ENCODE peak calls at places on chromosome X, in ten cellular contexts. One of them, this sample, is unnamed.
A peak's percentile ranks its signal among the peaks of the same experiment; 100 is the strongest.

GRCh38 chrX:10749113-10749512 is 128.7 kb upstream of the MID1 start:
- DNase-seq in tibial nerve: no peak
- DNase-seq in mammary epithelial cell: peak; percentile 76
- DNase-seq in MM.1S: no peak
- DNase-seq in heart right ventricle: no peak
- DNase-seq in ovary: no peak
- DNase-seq in prostate gland: no peak
- DNase-seq in suprapubic skin: no peak
- DNase-seq in mucosa of descending colon: no peak
- DNase-seq in PC-3: no peak
- DNase-seq in this sample: no peak

GRCh38 chrX:34918856-34919255 is 23.7 kb upstream of the FAM47B start:
- DNase-seq in tibial nerve: no peak
- DNase-seq in mammary epithelial cell: peak; percentile 39
- DNase-seq in MM.1S: no peak
- DNase-seq in heart right ventricle: peak; percentile 4
- DNase-seq in ovary: no peak
- DNase-seq in prostate gland: peak; percentile 4
- DNase-seq in suprapubic skin: no peak
- DNase-seq in mucosa of descending colon: no peak
- DNase-seq in PC-3: peak; percentile 67
- DNase-seq in this sample: no peak

GRCh38 chrX:11164433-11164832 is 53.3 kb downstream of the HCCS start:
- DNase-seq in tibial nerve: no peak
- DNase-seq in mammary epithelial cell: no peak
- DNase-seq in MM.1S: no peak
- DNase-seq in heart right ventricle: peak; percentile 6
- DNase-seq in ovary: no peak
- DNase-seq in prostate gland: no peak
- DNase-seq in suprapubic skin: no peak
- DNase-seq in mucosa of descending colon: no peak
- DNase-seq in PC-3: no peak
- DNase-seq in this sample: no peak

GRCh38 chrX:110015027-110015426 is 12.1 kb downstream of the TMEM164 start:
- DNase-seq in tibial nerve: no peak
- DNase-seq in mammary epithelial cell: no peak
- DNase-seq in MM.1S: no peak
- DNase-seq in heart right ventricle: no peak
- DNase-seq in ovary: peak; percentile 65
- DNase-seq in prostate gland: no peak
- DNase-seq in suprapubic skin: no peak
- DNase-seq in mucosa of descending colon: no peak
- DNase-seq in PC-3: no peak
- DNase-seq in this sample: no peak

GRCh38 chrX:133950214-133950613 is 35.2 kb downstream of the GPC3 start:
- DNase-seq in tibial nerve: no peak
- DNase-seq in mammary epithelial cell: no peak
- DNase-seq in MM.1S: no peak
- DNase-seq in heart right ventricle: no peak
- DNase-seq in ovary: no peak
- DNase-seq in prostate gland: no peak
- DNase-seq in suprapubic skin: no peak
- DNase-seq in mucosa of descending colon: no peak
- DNase-seq in PC-3: no peak
- DNase-seq in this sample: no peak

GRCh38 chrX:37420179-37420578 is 71.0 kb downstream of the PRRG1 start:
- DNase-seq in tibial nerve: no peak
- DNase-seq in mammary epithelial cell: peak; percentile 51
- DNase-seq in MM.1S: no peak
- DNase-seq in heart right ventricle: no peak
- DNase-seq in ovary: no peak
- DNase-seq in prostate gland: no peak
- DNase-seq in suprapubic skin: no peak
- DNase-seq in mucosa of descending colon: no peak
- DNase-seq in PC-3: peak; percentile 19
- DNase-seq in this sample: no peak

GRCh38 chrX:44765556-44765955 is 78.3 kb upstream of the DUSP21 start:
- DNase-seq in tibial nerve: no peak
- DNase-seq in mammary epithelial cell: no peak
- DNase-seq in MM.1S: no peak
- DNase-seq in heart right ventricle: no peak
- DNase-seq in ovary: no peak
- DNase-seq in prostate gland: no peak
- DNase-seq in suprapubic skin: no peak
- DNase-seq in mucosa of descending colon: no peak
- DNase-seq in PC-3: no peak
- DNase-seq in this sample: no peak

GRCh38 chrX:10828640-10829039 is 208.3 kb upstream of the MID1 start:
- DNase-seq in tibial nerve: no peak
- DNase-seq in mammary epithelial cell: no peak
- DNase-seq in MM.1S: no peak
- DNase-seq in heart right ventricle: no peak
- DNase-seq in ovary: no peak
- DNase-seq in prostate gland: no peak
- DNase-seq in suprapubic skin: no peak
- DNase-seq in mucosa of descending colon: no peak
- DNase-seq in PC-3: peak; percentile 30
- DNase-seq in this sample: no peak

GRCh38 chrX:101206471-101206870 is 13.1 kb upstream of the DRP2 start:
- DNase-seq in tibial nerve: no peak
- DNase-seq in mammary epithelial cell: peak; percentile 32
- DNase-seq in MM.1S: peak; percentile 11
- DNase-seq in heart right ventricle: no peak
- DNase-seq in ovary: no peak
- DNase-seq in prostate gland: no peak
- DNase-seq in suprapubic skin: no peak
- DNase-seq in mucosa of descending colon: no peak
- DNase-seq in PC-3: peak; percentile 58
- DNase-seq in this sample: no peak

GRCh38 chrX:107549504-107549903 is 78.8 kb upstream of the PRPS1 start:
- DNase-seq in tibial nerve: no peak
- DNase-seq in mammary epithelial cell: no peak
- DNase-seq in MM.1S: no peak
- DNase-seq in heart right ventricle: no peak
- DNase-seq in ovary: no peak
- DNase-seq in prostate gland: no peak
- DNase-seq in suprapubic skin: no peak
- DNase-seq in mucosa of descending colon: no peak
- DNase-seq in PC-3: no peak
- DNase-seq in this sample: no peak

GRCh38 chrX:7378406-7378805 is 230.5 kb upstream of the PUDP start:
- DNase-seq in tibial nerve: no peak
- DNase-seq in mammary epithelial cell: no peak
- DNase-seq in MM.1S: no peak
- DNase-seq in heart right ventricle: no peak
- DNase-seq in ovary: no peak
- DNase-seq in prostate gland: no peak
- DNase-seq in suprapubic skin: no peak
- DNase-seq in mucosa of descending colon: no peak
- DNase-seq in PC-3: no peak
- DNase-seq in this sample: no peak

GRCh38 chrX:53288173-53288572 is 6.8 kb upstream of the IQSEC2 start:
- DNase-seq in tibial nerve: no peak
- DNase-seq in mammary epithelial cell: no peak
- DNase-seq in MM.1S: no peak
- DNase-seq in heart right ventricle: peak; percentile 54
- DNase-seq in ovary: no peak
- DNase-seq in prostate gland: no peak
- DNase-seq in suprapubic skin: no peak
- DNase-seq in mucosa of descending colon: no peak
- DNase-seq in PC-3: no peak
- DNase-seq in this sample: peak; percentile 64

GRCh38 chrX:28126886-28127285 is 145.6 kb upstream of the DCAF8L1 start:
- DNase-seq in tibial nerve: no peak
- DNase-seq in mammary epithelial cell: no peak
- DNase-seq in MM.1S: no peak
- DNase-seq in heart right ventricle: no peak
- DNase-seq in ovary: no peak
- DNase-seq in prostate gland: no peak
- DNase-seq in suprapubic skin: no peak
- DNase-seq in mucosa of descending colon: no peak
- DNase-seq in PC-3: no peak
- DNase-seq in this sample: no peak

GRCh38 chrX:100642296-100642695 is 1.7 kb upstream of the SRPX2 start:
- DNase-seq in tibial nerve: no peak
- DNase-seq in mammary epithelial cell: no peak
- DNase-seq in MM.1S: no peak
- DNase-seq in heart right ventricle: no peak
- DNase-seq in ovary: no peak
- DNase-seq in prostate gland: no peak
- DNase-seq in suprapubic skin: no peak
- DNase-seq in mucosa of descending colon: no peak
- DNase-seq in PC-3: peak; percentile 44
- DNase-seq in this sample: no peak

GRCh38 chrX:17531500-17531899 is 156.5 kb downstream of the NHS start:
- DNase-seq in tibial nerve: no peak
- DNase-seq in mammary epithelial cell: no peak
- DNase-seq in MM.1S: no peak
- DNase-seq in heart right ventricle: no peak
- DNase-seq in ovary: no peak
- DNase-seq in prostate gland: no peak
- DNase-seq in suprapubic skin: no peak
- DNase-seq in mucosa of descending colon: no peak
- DNase-seq in PC-3: no peak
- DNase-seq in this sample: no peak

GRCh38 chrX:41333744-41333993 is 293 bp upstream of the DDX3X start:
- DNase-seq in tibial nerve: peak; percentile 28
- DNase-seq in mammary epithelial cell: no peak
- DNase-seq in MM.1S: peak; percentile 85
- DNase-seq in heart right ventricle: peak; percentile 69
- DNase-seq in ovary: no peak
- DNase-seq in prostate gland: peak; percentile 49
- DNase-seq in suprapubic skin: peak; percentile 88
- DNase-seq in mucosa of descending colon: no peak
- DNase-seq in PC-3: peak; percentile 78
- DNase-seq in this sample: peak; percentile 44

GRCh38 chrX:102745513-102746133 is 25.1 kb downstream of the GPRASP3 start:
- DNase-seq in tibial nerve: no peak
- DNase-seq in mammary epithelial cell: no peak
- DNase-seq in MM.1S: no peak
- DNase-seq in heart right ventricle: no peak
- DNase-seq in ovary: peak; percentile 59
- DNase-seq in prostate gland: no peak
- DNase-seq in suprapubic skin: no peak
- DNase-seq in mucosa of descending colon: no peak
- DNase-seq in PC-3: no peak
- DNase-seq in this sample: no peak
- H3K4me3 ChIP-seq in tibial nerve: peak overlapping the region; percentile 48
- H3K4me3 ChIP-seq in mammary epithelial cell: peak overlapping the region; percentile 52
- H3K4me3 ChIP-seq in MM.1S: no peak overlapping the region
- H3K4me3 ChIP-seq in heart right ventricle: peak overlapping the region; percentile 69
- H3K4me3 ChIP-seq in ovary: peak overlapping the region; percentile 49
- H3K4me3 ChIP-seq in prostate gland: peak overlapping the region; percentile 47
- H3K4me3 ChIP-seq in suprapubic skin: peak overlapping the region; percentile 60
- H3K4me3 ChIP-seq in mucosa of descending colon: no peak overlapping the region
- H3K4me3 ChIP-seq in PC-3: no peak overlapping the region
- H3K4me3 ChIP-seq in this sample: peak overlapping the region; percentile 40

DNA sequence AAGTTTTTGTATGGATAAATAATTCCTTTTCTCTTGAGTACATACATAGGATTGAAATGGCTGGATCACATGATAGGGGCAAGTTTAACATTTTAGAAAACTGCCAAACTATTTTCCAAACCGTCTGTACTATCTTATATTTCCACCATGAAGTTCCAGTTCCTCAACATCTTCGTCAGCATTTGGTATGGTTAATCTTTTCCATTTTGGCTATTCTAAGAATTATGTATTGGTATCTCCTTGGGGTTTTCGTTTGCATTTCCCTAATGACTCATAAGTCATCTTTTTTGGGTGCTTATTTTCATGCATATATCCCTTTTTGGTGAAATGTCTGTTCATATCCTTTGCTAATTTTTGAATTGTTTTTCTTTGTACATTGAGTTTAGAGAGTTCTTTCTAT is 227.7 kb downstream of the DLG3 start:
- DNase-seq in tibial nerve: no peak
- DNase-seq in mammary epithelial cell: no peak
- DNase-seq in MM.1S: no peak
- DNase-seq in heart right ventricle: no peak
- DNase-seq in ovary: no peak
- DNase-seq in prostate gland: no peak
- DNase-seq in suprapubic skin: no peak
- DNase-seq in mucosa of descending colon: no peak
- DNase-seq in PC-3: no peak
- DNase-seq in this sample: no peak
- H3K4me1 ChIP-seq in tibial nerve: no peaks in the 10 kb centered on the region
- H3K4me1 ChIP-seq in mammary epithelial cell: no peaks in the 10 kb centered on the region
- H3K4me1 ChIP-seq in MM.1S: no peaks in the 10 kb centered on the region
- H3K4me1 ChIP-seq in heart right ventricle: no peaks in the 10 kb centered on the region
- H3K4me1 ChIP-seq in ovary: no peaks in the 10 kb centered on the region
- H3K4me1 ChIP-seq in prostate gland: no peaks in the 10 kb centered on the region
- H3K4me1 ChIP-seq in suprapubic skin: no peaks in the 10 kb centered on the region
- H3K4me1 ChIP-seq in mucosa of descending colon: no peaks in the 10 kb centered on the region
- H3K4me1 ChIP-seq in PC-3: no peaks in the 10 kb centered on the region
- H3K4me1 ChIP-seq in this sample: no peaks in the 10 kb centered on the region

DNA sequence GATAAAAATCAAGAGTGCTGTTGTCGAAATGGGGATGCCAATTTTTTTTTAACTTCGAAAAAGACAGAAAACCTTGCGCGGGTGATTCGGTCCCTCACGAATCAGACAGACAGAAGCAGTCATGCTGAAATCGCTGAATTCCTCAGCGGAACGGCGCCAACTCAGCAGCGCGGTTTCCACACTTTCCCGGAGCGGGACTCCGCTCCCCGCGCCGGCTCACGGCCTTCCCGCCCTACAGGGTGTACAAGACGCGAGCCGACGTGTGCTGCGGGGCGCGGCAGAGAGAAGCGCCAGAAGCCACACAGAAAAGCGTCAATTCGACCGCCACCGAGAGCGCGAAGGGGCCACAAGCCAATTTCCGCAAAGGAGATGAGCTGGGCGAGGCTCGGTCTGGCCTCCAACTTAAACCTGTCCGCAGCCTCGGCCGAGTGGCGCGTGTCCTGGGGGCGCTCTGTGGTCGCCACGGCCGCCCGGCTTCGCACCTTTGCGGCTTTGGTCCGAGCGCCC is 1.3 kb downstream of the NEXMIF start:
- DNase-seq in tibial nerve: peak; percentile 12
- DNase-seq in mammary epithelial cell: no peak
- DNase-seq in MM.1S: no peak
- DNase-seq in heart right ventricle: no peak
- DNase-seq in ovary: peak; percentile 34
- DNase-seq in prostate gland: peak; percentile 4
- DNase-seq in suprapubic skin: no peak
- DNase-seq in mucosa of descending colon: peak; percentile 36
- DNase-seq in PC-3: no peak
- DNase-seq in this sample: no peak
- H3K4me3 ChIP-seq in tibial nerve: peak overlapping the region; percentile 51
- H3K4me3 ChIP-seq in mammary epithelial cell: no peak overlapping the region
- H3K4me3 ChIP-seq in MM.1S: peak overlapping the region; percentile 73
- H3K4me3 ChIP-seq in heart right ventricle: peak overlapping the region; percentile 60
- H3K4me3 ChIP-seq in ovary: peak overlapping the region; percentile 46
- H3K4me3 ChIP-seq in prostate gland: peak overlapping the region; percentile 39
- H3K4me3 ChIP-seq in suprapubic skin: peak overlapping the region; percentile 58
- H3K4me3 ChIP-seq in mucosa of descending colon: no peak overlapping the region
- H3K4me3 ChIP-seq in PC-3: no peak overlapping the region
- H3K4me3 ChIP-seq in this sample: peak overlapping the region; percentile 58

DNA sequence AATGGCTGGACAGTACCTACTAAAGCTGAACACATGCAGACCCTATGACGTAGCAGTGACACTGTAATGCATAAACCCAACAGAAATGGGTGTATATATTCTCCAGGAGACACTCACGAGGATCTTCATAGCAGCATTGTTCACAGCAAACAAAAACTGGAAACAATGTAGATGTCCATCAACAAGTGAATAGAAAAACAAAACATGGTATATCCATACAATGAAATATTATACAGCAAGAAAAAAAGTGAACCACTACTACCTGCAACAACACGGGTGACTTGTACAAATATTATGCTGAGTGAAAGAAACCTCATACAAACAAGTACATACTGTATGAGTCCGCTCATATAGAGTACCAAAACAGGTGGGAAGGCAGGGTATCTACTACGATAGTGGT is 16.5 kb downstream of the ARHGEF6 start:
- DNase-seq in tibial nerve: no peak
- DNase-seq in mammary epithelial cell: no peak
- DNase-seq in MM.1S: no peak
- DNase-seq in heart right ventricle: no peak
- DNase-seq in ovary: no peak
- DNase-seq in prostate gland: no peak
- DNase-seq in suprapubic skin: no peak
- DNase-seq in mucosa of descending colon: no peak
- DNase-seq in PC-3: no peak
- DNase-seq in this sample: no peak
- H3K4me1 ChIP-seq in tibial nerve: peaks cover 6% of the 10 kb centered on the region
- H3K4me1 ChIP-seq in mammary epithelial cell: peaks cover 4% of the 10 kb centered on the region
- H3K4me1 ChIP-seq in MM.1S: no peaks in the 10 kb centered on the region
- H3K4me1 ChIP-seq in heart right ventricle: peaks cover 54% of the 10 kb centered on the region
- H3K4me1 ChIP-seq in ovary: peaks cover 3% of the 10 kb centered on the region
- H3K4me1 ChIP-seq in prostate gland: no peaks in the 10 kb centered on the region
- H3K4me1 ChIP-seq in suprapubic skin: peaks cover 8% of the 10 kb centered on the region
- H3K4me1 ChIP-seq in mucosa of descending colon: peaks cover 5% of the 10 kb centered on the region
- H3K4me1 ChIP-seq in PC-3: peaks cover 20% of the 10 kb centered on the region
- H3K4me1 ChIP-seq in this sample: peaks cover 26% of the 10 kb centered on the region